ENCODE peak calls at places on chromosome 4, in eight cellular contexts. One of them, this sample, is unnamed.

GRCh38 chr4:37892641-37893040 is 1.8 kb downstream of the TBC1D1 start:
- DNase-seq in upper lobe of left lung: peak
- DNase-seq in ovary: no peak
- DNase-seq in A549: no peak
- DNase-seq in stomach: no peak
- DNase-seq in SK-N-SH: no peak
- DNase-seq in suprapubic skin: no peak
- DNase-seq in GM12878: peak
- DNase-seq in this sample: no peak

GRCh38 chr4:82562553-82562854 is 716 bp upstream of the TMEM150C start:
- DNase-seq in upper lobe of left lung: no peak
- DNase-seq in ovary: no peak
- DNase-seq in A549: no peak
- DNase-seq in stomach: no peak
- DNase-seq in SK-N-SH: no peak
- DNase-seq in suprapubic skin: no peak
- DNase-seq in GM12878: no peak
- DNase-seq in this sample: no peak

GRCh38 chr4:74178798-74179197 is 20.9 kb downstream of the MTHFD2L start:
- DNase-seq in upper lobe of left lung: no peak
- DNase-seq in ovary: no peak
- DNase-seq in A549: no peak
- DNase-seq in stomach: no peak
- DNase-seq in SK-N-SH: no peak
- DNase-seq in suprapubic skin: no peak
- DNase-seq in GM12878: no peak
- DNase-seq in this sample: no peak

GRCh38 chr4:128579454-128579853 is 230.0 kb upstream of the JADE1 start:
- DNase-seq in upper lobe of left lung: no peak
- DNase-seq in ovary: no peak
- DNase-seq in A549: no peak
- DNase-seq in stomach: no peak
- DNase-seq in SK-N-SH: no peak
- DNase-seq in suprapubic skin: no peak
- DNase-seq in GM12878: no peak
- DNase-seq in this sample: no peak

GRCh38 chr4:187416236-187416635 is 579.3 kb upstream of the ZFP42 start:
- DNase-seq in upper lobe of left lung: no peak
- DNase-seq in ovary: no peak
- DNase-seq in A549: no peak
- DNase-seq in stomach: no peak
- DNase-seq in SK-N-SH: no peak
- DNase-seq in suprapubic skin: no peak
- DNase-seq in GM12878: no peak
- DNase-seq in this sample: no peak

GRCh38 chr4:26321326-26322276 is 787 bp downstream of the RBPJ start:
- DNase-seq in upper lobe of left lung: peak
- DNase-seq in ovary: peak
- DNase-seq in A549: peak
- DNase-seq in stomach: no peak
- DNase-seq in SK-N-SH: peak
- DNase-seq in suprapubic skin: no peak
- DNase-seq in GM12878: no peak
- DNase-seq in this sample: no peak

GRCh38 chr4:184347251-184348239 is 126.8 kb downstream of the IRF2 start:
- DNase-seq in upper lobe of left lung: peak
- DNase-seq in ovary: no peak
- DNase-seq in A549: no peak
- DNase-seq in stomach: peak
- DNase-seq in SK-N-SH: no peak
- DNase-seq in suprapubic skin: no peak
- DNase-seq in GM12878: peak
- DNase-seq in this sample: peak

GRCh38 chr4:574346-575161 is 1.5 kb downstream of the TMEM271 start:
- DNase-seq in upper lobe of left lung: no peak
- DNase-seq in ovary: no peak
- DNase-seq in A549: no peak
- DNase-seq in stomach: no peak
- DNase-seq in SK-N-SH: no peak
- DNase-seq in suprapubic skin: no peak
- DNase-seq in GM12878: no peak
- DNase-seq in this sample: no peak

GRCh38 chr4:159540038-159540437 is 437.2 kb downstream of the RAPGEF2 start:
- DNase-seq in upper lobe of left lung: no peak
- DNase-seq in ovary: no peak
- DNase-seq in A549: no peak
- DNase-seq in stomach: no peak
- DNase-seq in SK-N-SH: no peak
- DNase-seq in suprapubic skin: no peak
- DNase-seq in GM12878: no peak
- DNase-seq in this sample: no peak

GRCh38 chr4:4913147-4913561 is 53.7 kb downstream of the MSX1 start:
- DNase-seq in upper lobe of left lung: no peak
- DNase-seq in ovary: no peak
- DNase-seq in A549: no peak
- DNase-seq in stomach: no peak
- DNase-seq in SK-N-SH: no peak
- DNase-seq in suprapubic skin: no peak
- DNase-seq in GM12878: no peak
- DNase-seq in this sample: peak

GRCh38 chr4:52054254-52054653 is 3.1 kb downstream of the SPATA18 start:
- DNase-seq in upper lobe of left lung: no peak
- DNase-seq in ovary: no peak
- DNase-seq in A549: no peak
- DNase-seq in stomach: no peak
- DNase-seq in SK-N-SH: no peak
- DNase-seq in suprapubic skin: no peak
- DNase-seq in GM12878: no peak
- DNase-seq in this sample: no peak

GRCh38 chr4:31737419-31737818 is 1017.2 kb downstream of the PCDH7 start:
- DNase-seq in upper lobe of left lung: no peak
- DNase-seq in ovary: no peak
- DNase-seq in A549: no peak
- DNase-seq in stomach: no peak
- DNase-seq in SK-N-SH: no peak
- DNase-seq in suprapubic skin: no peak
- DNase-seq in GM12878: peak
- DNase-seq in this sample: no peak

GRCh38 chr4:17817027-17817426 is 6.2 kb downstream of the NCAPG start:
- DNase-seq in upper lobe of left lung: no peak
- DNase-seq in ovary: no peak
- DNase-seq in A549: no peak
- DNase-seq in stomach: no peak
- DNase-seq in SK-N-SH: peak
- DNase-seq in suprapubic skin: no peak
- DNase-seq in GM12878: peak
- DNase-seq in this sample: no peak

GRCh38 chr4:87078987-87079469 is 141.4 kb downstream of the KLHL8 start:
- DNase-seq in upper lobe of left lung: no peak
- DNase-seq in ovary: peak
- DNase-seq in A549: no peak
- DNase-seq in stomach: no peak
- DNase-seq in SK-N-SH: no peak
- DNase-seq in suprapubic skin: peak
- DNase-seq in GM12878: no peak
- DNase-seq in this sample: no peak

GRCh38 chr4:185142563-185142910 is 529 bp upstream of the SLC25A4 start:
- DNase-seq in upper lobe of left lung: no peak
- DNase-seq in ovary: no peak
- DNase-seq in A549: peak
- DNase-seq in stomach: no peak
- DNase-seq in SK-N-SH: no peak
- DNase-seq in suprapubic skin: no peak
- DNase-seq in GM12878: no peak
- DNase-seq in this sample: no peak

GRCh38 chr4:160021870-160022269 is 919.0 kb downstream of the RAPGEF2 start:
- DNase-seq in upper lobe of left lung: no peak
- DNase-seq in ovary: no peak
- DNase-seq in A549: no peak
- DNase-seq in stomach: no peak
- DNase-seq in SK-N-SH: no peak
- DNase-seq in suprapubic skin: no peak
- DNase-seq in GM12878: no peak
- DNase-seq in this sample: no peak

GRCh38 chr4:3654036-3654807 is 112.0 kb upstream of the ADRA2C start:
- DNase-seq in upper lobe of left lung: no peak
- DNase-seq in ovary: no peak
- DNase-seq in A549: no peak
- DNase-seq in stomach: no peak
- DNase-seq in SK-N-SH: no peak
- DNase-seq in suprapubic skin: no peak
- DNase-seq in GM12878: no peak
- DNase-seq in this sample: no peak

GRCh38 chr4:3655485-3656429 is 110.4 kb upstream of the ADRA2C start:
- DNase-seq in upper lobe of left lung: no peak
- DNase-seq in ovary: no peak
- DNase-seq in A549: no peak
- DNase-seq in stomach: no peak
- DNase-seq in SK-N-SH: no peak
- DNase-seq in suprapubic skin: no peak
- DNase-seq in GM12878: no peak
- DNase-seq in this sample: no peak

GRCh38 chr4:3649491-3649890 is 116.7 kb upstream of the ADRA2C start:
- DNase-seq in upper lobe of left lung: no peak
- DNase-seq in ovary: no peak
- DNase-seq in A549: no peak
- DNase-seq in stomach: no peak
- DNase-seq in SK-N-SH: no peak
- DNase-seq in suprapubic skin: no peak
- DNase-seq in GM12878: no peak
- DNase-seq in this sample: no peak

GRCh38 chr4:3651267-3651846 is 114.8 kb upstream of the ADRA2C start:
- DNase-seq in upper lobe of left lung: no peak
- DNase-seq in ovary: no peak
- DNase-seq in A549: no peak
- DNase-seq in stomach: no peak
- DNase-seq in SK-N-SH: no peak
- DNase-seq in suprapubic skin: no peak
- DNase-seq in GM12878: no peak
- DNase-seq in this sample: no peak

GRCh38 chr4:3652586-3652985 is 113.6 kb upstream of the ADRA2C start:
- DNase-seq in upper lobe of left lung: no peak
- DNase-seq in ovary: no peak
- DNase-seq in A549: no peak
- DNase-seq in stomach: no peak
- DNase-seq in SK-N-SH: no peak
- DNase-seq in suprapubic skin: no peak
- DNase-seq in GM12878: no peak
- DNase-seq in this sample: no peak
- TF ChIP-seq EP300 in upper lobe of left lung: no peak
- TF ChIP-seq EP300 in ovary: no peak
- TF ChIP-seq EP300 in A549: no peak
- TF ChIP-seq EP300 in stomach: no peak
- TF ChIP-seq EP300 in SK-N-SH: no peak
- TF ChIP-seq EP300 in suprapubic skin: no peak
- TF ChIP-seq EP300 in GM12878: no peak
- TF ChIP-seq EP300 in this sample: no peak

GRCh38 chr4:78558421-78558820 is 6.9 kb downstream of the ANXA3 start:
- DNase-seq in upper lobe of left lung: no peak
- DNase-seq in ovary: no peak
- DNase-seq in A549: no peak
- DNase-seq in stomach: no peak
- DNase-seq in SK-N-SH: no peak
- DNase-seq in suprapubic skin: no peak
- DNase-seq in GM12878: no peak
- DNase-seq in this sample: no peak

GRCh38 chr4:78562687-78563086 is 11.1 kb downstream of the ANXA3 start:
- DNase-seq in upper lobe of left lung: no peak
- DNase-seq in ovary: no peak
- DNase-seq in A549: no peak
- DNase-seq in stomach: no peak
- DNase-seq in SK-N-SH: no peak
- DNase-seq in suprapubic skin: no peak
- DNase-seq in GM12878: no peak
- DNase-seq in this sample: no peak

GRCh38 chr4:78561677-78562076 is 10.1 kb downstream of the ANXA3 start:
- DNase-seq in upper lobe of left lung: no peak
- DNase-seq in ovary: no peak
- DNase-seq in A549: no peak
- DNase-seq in stomach: no peak
- DNase-seq in SK-N-SH: no peak
- DNase-seq in suprapubic skin: no peak
- DNase-seq in GM12878: no peak
- DNase-seq in this sample: no peak

GRCh38 chr4:78557841-78558240 is 6.3 kb downstream of the ANXA3 start:
- DNase-seq in upper lobe of left lung: no peak
- DNase-seq in ovary: no peak
- DNase-seq in A549: no peak
- DNase-seq in stomach: no peak
- DNase-seq in SK-N-SH: no peak
- DNase-seq in suprapubic skin: no peak
- DNase-seq in GM12878: no peak
- DNase-seq in this sample: no peak

GRCh38 chr4:78560296-78560963 is 8.9 kb downstream of the ANXA3 start:
- DNase-seq in upper lobe of left lung: peak
- DNase-seq in ovary: no peak
- DNase-seq in A549: no peak
- DNase-seq in stomach: no peak
- DNase-seq in SK-N-SH: no peak
- DNase-seq in suprapubic skin: no peak
- DNase-seq in GM12878: no peak
- DNase-seq in this sample: no peak
- TF ChIP-seq EP300 in upper lobe of left lung: no peak
- TF ChIP-seq EP300 in ovary: no peak
- TF ChIP-seq EP300 in A549: peak
- TF ChIP-seq EP300 in stomach: no peak
- TF ChIP-seq EP300 in SK-N-SH: peak
- TF ChIP-seq EP300 in suprapubic skin: no peak
- TF ChIP-seq EP300 in GM12878: no peak
- TF ChIP-seq EP300 in this sample: no peak

DNA sequence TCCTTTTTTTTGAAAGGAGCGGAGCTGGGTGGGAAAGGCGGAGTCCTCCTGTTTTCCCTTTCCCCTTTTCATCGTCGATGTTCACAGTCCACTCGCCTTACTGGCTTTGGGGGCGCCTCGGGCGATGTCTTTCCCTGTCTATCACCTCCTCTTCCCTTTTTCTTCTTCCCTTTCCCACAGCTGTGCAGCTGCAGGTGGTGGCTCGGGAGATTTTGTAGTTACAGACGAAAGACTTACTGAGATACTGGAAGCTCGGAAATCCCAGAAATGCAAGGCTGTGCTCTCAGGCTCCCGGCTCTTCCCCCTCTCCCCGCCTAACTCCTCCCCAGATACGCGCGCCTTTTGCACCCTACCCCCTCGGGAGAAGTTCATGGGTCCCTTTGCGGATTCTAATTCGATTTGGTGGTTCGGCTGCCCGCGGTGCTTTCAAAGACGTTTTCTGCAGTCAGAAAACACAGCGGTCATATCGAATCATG is 1.3 kb downstream of the SEPTIN11 start:
- DNase-seq in upper lobe of left lung: no peak
- DNase-seq in ovary: no peak
- DNase-seq in A549: peak
- DNase-seq in stomach: no peak
- DNase-seq in SK-N-SH: peak
- DNase-seq in suprapubic skin: no peak
- DNase-seq in GM12878: no peak
- DNase-seq in this sample: no peak
- TF ChIP-seq EP300 in upper lobe of left lung: no peak
- TF ChIP-seq EP300 in ovary: no peak
- TF ChIP-seq EP300 in A549: no peak
- TF ChIP-seq EP300 in stomach: no peak
- TF ChIP-seq EP300 in SK-N-SH: no peak
- TF ChIP-seq EP300 in suprapubic skin: no peak
- TF ChIP-seq EP300 in GM12878: no peak
- TF ChIP-seq EP300 in this sample: no peak

GRCh38 chr4:42627887-42628646 is 28.8 kb downstream of the ATP8A1 start:
- DNase-seq in upper lobe of left lung: no peak
- DNase-seq in ovary: peak
- DNase-seq in A549: no peak
- DNase-seq in stomach: peak
- DNase-seq in SK-N-SH: no peak
- DNase-seq in suprapubic skin: peak
- DNase-seq in GM12878: peak
- DNase-seq in this sample: peak
- TF ChIP-seq EP300 in upper lobe of left lung: no peak
- TF ChIP-seq EP300 in ovary: no peak
- TF ChIP-seq EP300 in A549: no peak
- TF ChIP-seq EP300 in stomach: no peak
- TF ChIP-seq EP300 in SK-N-SH: no peak
- TF ChIP-seq EP300 in suprapubic skin: no peak
- TF ChIP-seq EP300 in GM12878: peak
- TF ChIP-seq EP300 in this sample: no peak

This sample was measured in tibial nerve.